ENCODE peak calls at places on chromosome 1, in four cellular contexts. One of them, this sample, is unnamed.

GRCh38 chr1:59759156-59759925 is 55.4 kb upstream of the HOOK1 start:
- DNase-seq in GM23248: peak; percentile 89
- DNase-seq in omental fat pad: peak; percentile 39
- DNase-seq in activated CD8-positive, alpha-beta memory T cell treated with anti-CD3 and anti-CD28 coated beads for 24 hours: peak; percentile 83
- DNase-seq in this sample: no peak

GRCh38 chr1:192707978-192708547 is 72.1 kb downstream of the RGS13 start:
- DNase-seq in GM23248: no peak
- DNase-seq in omental fat pad: no peak
- DNase-seq in activated CD8-positive, alpha-beta memory T cell treated with anti-CD3 and anti-CD28 coated beads for 24 hours: no peak
- DNase-seq in this sample: no peak

GRCh38 chr1:981955-982558 is at the start of gene PERM1:
- DNase-seq in GM23248: no peak
- DNase-seq in omental fat pad: no peak
- DNase-seq in activated CD8-positive, alpha-beta memory T cell treated with anti-CD3 and anti-CD28 coated beads for 24 hours: no peak
- DNase-seq in this sample: no peak

GRCh38 chr1:8947127-8947691 is 1.5 kb downstream of the CA6 start:
- DNase-seq in GM23248: no peak
- DNase-seq in omental fat pad: no peak
- DNase-seq in activated CD8-positive, alpha-beta memory T cell treated with anti-CD3 and anti-CD28 coated beads for 24 hours: no peak
- DNase-seq in this sample: no peak

GRCh38 chr1:154459044-154459443 is 43.0 kb upstream of the TDRD10 start:
- DNase-seq in GM23248: no peak
- DNase-seq in omental fat pad: no peak
- DNase-seq in activated CD8-positive, alpha-beta memory T cell treated with anti-CD3 and anti-CD28 coated beads for 24 hours: no peak
- DNase-seq in this sample: no peak

GRCh38 chr1:16478091-16478490 is 36.0 kb downstream of the RNU1-1 start:
- DNase-seq in GM23248: no peak
- DNase-seq in omental fat pad: no peak
- DNase-seq in activated CD8-positive, alpha-beta memory T cell treated with anti-CD3 and anti-CD28 coated beads for 24 hours: no peak
- DNase-seq in this sample: no peak

GRCh38 chr1:232591344-232591743 is 38.6 kb downstream of the SIPA1L2 start:
- DNase-seq in GM23248: no peak
- DNase-seq in omental fat pad: no peak
- DNase-seq in activated CD8-positive, alpha-beta memory T cell treated with anti-CD3 and anti-CD28 coated beads for 24 hours: no peak
- DNase-seq in this sample: no peak

GRCh38 chr1:85321237-85321964 is 45.0 kb upstream of the BCL10 start:
- DNase-seq in GM23248: peak; percentile 75
- DNase-seq in omental fat pad: no peak
- DNase-seq in activated CD8-positive, alpha-beta memory T cell treated with anti-CD3 and anti-CD28 coated beads for 24 hours: no peak
- DNase-seq in this sample: no peak

GRCh38 chr1:119948342-119949214 is 52.3 kb upstream of the ADAM30 start:
- DNase-seq in GM23248: peak; percentile 87
- DNase-seq in omental fat pad: peak; percentile 81
- DNase-seq in activated CD8-positive, alpha-beta memory T cell treated with anti-CD3 and anti-CD28 coated beads for 24 hours: peak; percentile 87
- DNase-seq in this sample: peak; percentile 42

GRCh38 chr1:107787299-107787698 is 177.7 kb downstream of the VAV3 start:
- DNase-seq in GM23248: peak; percentile 3
- DNase-seq in omental fat pad: no peak
- DNase-seq in activated CD8-positive, alpha-beta memory T cell treated with anti-CD3 and anti-CD28 coated beads for 24 hours: no peak
- DNase-seq in this sample: peak; percentile 4

GRCh38 chr1:211092955-211093354 is 41.0 kb downstream of the KCNH1 start:
- DNase-seq in GM23248: no peak
- DNase-seq in omental fat pad: no peak
- DNase-seq in activated CD8-positive, alpha-beta memory T cell treated with anti-CD3 and anti-CD28 coated beads for 24 hours: no peak
- DNase-seq in this sample: no peak

GRCh38 chr1:192628406-192629057 is 7.4 kb upstream of the RGS13 start:
- DNase-seq in GM23248: no peak
- DNase-seq in omental fat pad: no peak
- DNase-seq in activated CD8-positive, alpha-beta memory T cell treated with anti-CD3 and anti-CD28 coated beads for 24 hours: no peak
- DNase-seq in this sample: no peak

GRCh38 chr1:18479484-18479883 is 1.2 kb upstream of the KLHDC7A start:
- DNase-seq in GM23248: peak; percentile 3
- DNase-seq in omental fat pad: no peak
- DNase-seq in activated CD8-positive, alpha-beta memory T cell treated with anti-CD3 and anti-CD28 coated beads for 24 hours: no peak
- DNase-seq in this sample: no peak